ENCODE peak calls at places on chromosomes 16 and 17, in eight cellular contexts. One of them, this sample, is unnamed.

GRCh38 chr17:28395426-28395825 is 10.6 kb downstream of the SLC46A1 start:
- DNase-seq in AG09319: no peak
- DNase-seq in H1: no peak
- DNase-seq in cardiac muscle cell: no peak
- DNase-seq in GM12878: no peak
- DNase-seq in RWPE2: no peak
- DNase-seq in lower lobe of right lung: no peak
- DNase-seq in hepatocyte: no peak
- DNase-seq in this sample: no peak

GRCh38 chr17:43823350-43824084 is 9.4 kb downstream of the MPP3 start:
- DNase-seq in cardiac muscle cell: no peak
- DNase-seq in RWPE2: no peak
- DNase-seq in GM12878: no peak
- DNase-seq in AG09319: no peak
- DNase-seq in hepatocyte: no peak
- DNase-seq in H1: no peak
- DNase-seq in lower lobe of right lung: peak
- DNase-seq in this sample: no peak

GRCh38 chr17:45263477-45263860 is 1.6 kb upstream of the SPATA32 start:
- DNase-seq in AG09319: no peak
- DNase-seq in cardiac muscle cell: peak
- DNase-seq in GM12878: no peak
- DNase-seq in RWPE2: no peak
- DNase-seq in hepatocyte: no peak
- DNase-seq in lower lobe of right lung: no peak
- DNase-seq in H1: no peak
- DNase-seq in this sample: no peak

GRCh38 chr16:78005881-78006280 is 16.5 kb upstream of the CLEC3A start:
- DNase-seq in RWPE2: no peak
- DNase-seq in AG09319: no peak
- DNase-seq in cardiac muscle cell: peak
- DNase-seq in lower lobe of right lung: no peak
- DNase-seq in H1: peak
- DNase-seq in GM12878: no peak
- DNase-seq in hepatocyte: no peak
- DNase-seq in this sample: no peak

GRCh38 chr17:80637286-80637703 is 92.7 kb downstream of the RPTOR start:
- DNase-seq in H1: no peak
- DNase-seq in lower lobe of right lung: no peak
- DNase-seq in RWPE2: no peak
- DNase-seq in cardiac muscle cell: no peak
- DNase-seq in hepatocyte: peak
- DNase-seq in GM12878: no peak
- DNase-seq in AG09319: no peak
- DNase-seq in this sample: no peak

GRCh38 chr17:41625602-41626001 is 1.2 kb upstream of the KRT17 start:
- DNase-seq in AG09319: no peak
- DNase-seq in GM12878: no peak
- DNase-seq in RWPE2: peak
- DNase-seq in cardiac muscle cell: no peak
- DNase-seq in lower lobe of right lung: no peak
- DNase-seq in hepatocyte: no peak
- DNase-seq in H1: no peak
- DNase-seq in this sample: no peak

GRCh38 chr16:11621920-11622651 is 35.4 kb upstream of the LITAF start:
- DNase-seq in hepatocyte: no peak
- DNase-seq in H1: no peak
- DNase-seq in AG09319: no peak
- DNase-seq in cardiac muscle cell: no peak
- DNase-seq in GM12878: no peak
- DNase-seq in RWPE2: no peak
- DNase-seq in lower lobe of right lung: no peak
- DNase-seq in this sample: no peak

GRCh38 chr17:36880506-36880905 is 56.8 kb upstream of the LHX1 start:
- DNase-seq in lower lobe of right lung: no peak
- DNase-seq in H1: no peak
- DNase-seq in GM12878: no peak
- DNase-seq in AG09319: no peak
- DNase-seq in hepatocyte: no peak
- DNase-seq in cardiac muscle cell: no peak
- DNase-seq in RWPE2: no peak
- DNase-seq in this sample: no peak

GRCh38 chr17:33038740-33039139 is 47.1 kb downstream of the SPACA3 start:
- DNase-seq in RWPE2: no peak
- DNase-seq in GM12878: no peak
- DNase-seq in cardiac muscle cell: peak
- DNase-seq in AG09319: peak
- DNase-seq in lower lobe of right lung: no peak
- DNase-seq in hepatocyte: peak
- DNase-seq in H1: peak
- DNase-seq in this sample: no peak

GRCh38 chr16:23690771-23691482 is 12.2 kb downstream of the PLK1 start:
- DNase-seq in AG09319: no peak
- DNase-seq in RWPE2: no peak
- DNase-seq in lower lobe of right lung: no peak
- DNase-seq in H1: no peak
- DNase-seq in cardiac muscle cell: no peak
- DNase-seq in hepatocyte: no peak
- DNase-seq in GM12878: no peak
- DNase-seq in this sample: no peak

GRCh38 chr16:8087597-8088279 is 502.6 kb downstream of the TMEM114 start:
- DNase-seq in RWPE2: no peak
- DNase-seq in H1: no peak
- DNase-seq in GM12878: no peak
- DNase-seq in AG09319: no peak
- DNase-seq in lower lobe of right lung: no peak
- DNase-seq in cardiac muscle cell: no peak
- DNase-seq in hepatocyte: no peak
- DNase-seq in this sample: no peak

GRCh38 chr16:66750279-66751134 is 902 bp downstream of the DYNC1LI2 start:
- DNase-seq in lower lobe of right lung: no peak
- DNase-seq in H1: no peak
- DNase-seq in GM12878: no peak
- DNase-seq in cardiac muscle cell: no peak
- DNase-seq in hepatocyte: peak
- DNase-seq in RWPE2: no peak
- DNase-seq in AG09319: no peak
- DNase-seq in this sample: no peak

GRCh38 chr16:3982216-3982615 is 101.7 kb upstream of the CREBBP start:
- DNase-seq in GM12878: no peak
- DNase-seq in cardiac muscle cell: no peak
- DNase-seq in AG09319: no peak
- DNase-seq in hepatocyte: no peak
- DNase-seq in H1: no peak
- DNase-seq in RWPE2: no peak
- DNase-seq in lower lobe of right lung: no peak
- DNase-seq in this sample: no peak
- TF ChIP-seq CTCF in GM12878: no peak
- TF ChIP-seq CTCF in cardiac muscle cell: no peak
- TF ChIP-seq CTCF in AG09319: no peak
- TF ChIP-seq CTCF in hepatocyte: no peak
- TF ChIP-seq CTCF in H1: no peak
- TF ChIP-seq CTCF in RWPE2: no peak
- TF ChIP-seq CTCF in lower lobe of right lung: no peak
- TF ChIP-seq CTCF in this sample: no peak

GRCh38 chr17:13740692-13741091 is 139.0 kb upstream of the HS3ST3A1 start:
- DNase-seq in AG09319: no peak
- DNase-seq in RWPE2: no peak
- DNase-seq in H1: no peak
- DNase-seq in GM12878: no peak
- DNase-seq in lower lobe of right lung: no peak
- DNase-seq in cardiac muscle cell: no peak
- DNase-seq in hepatocyte: no peak
- DNase-seq in this sample: no peak

GRCh38 chr17:13734880-13735279 is 133.2 kb upstream of the HS3ST3A1 start:
- DNase-seq in AG09319: no peak
- DNase-seq in H1: no peak
- DNase-seq in hepatocyte: no peak
- DNase-seq in GM12878: no peak
- DNase-seq in RWPE2: no peak
- DNase-seq in cardiac muscle cell: no peak
- DNase-seq in lower lobe of right lung: no peak
- DNase-seq in this sample: no peak

GRCh38 chr17:13736915-13737314 is 135.2 kb upstream of the HS3ST3A1 start:
- DNase-seq in RWPE2: no peak
- DNase-seq in lower lobe of right lung: no peak
- DNase-seq in hepatocyte: no peak
- DNase-seq in H1: no peak
- DNase-seq in GM12878: no peak
- DNase-seq in cardiac muscle cell: no peak
- DNase-seq in AG09319: peak
- DNase-seq in this sample: no peak

GRCh38 chr17:13735861-13736260 is 134.1 kb upstream of the HS3ST3A1 start:
- DNase-seq in lower lobe of right lung: no peak
- DNase-seq in AG09319: peak
- DNase-seq in H1: no peak
- DNase-seq in cardiac muscle cell: no peak
- DNase-seq in RWPE2: no peak
- DNase-seq in hepatocyte: no peak
- DNase-seq in GM12878: no peak
- DNase-seq in this sample: no peak

GRCh38 chr17:13735444-13735843 is 133.7 kb upstream of the HS3ST3A1 start:
- DNase-seq in RWPE2: no peak
- DNase-seq in H1: no peak
- DNase-seq in lower lobe of right lung: no peak
- DNase-seq in hepatocyte: no peak
- DNase-seq in GM12878: no peak
- DNase-seq in AG09319: no peak
- DNase-seq in cardiac muscle cell: peak
- DNase-seq in this sample: no peak
- TF ChIP-seq CTCF in RWPE2: no peak
- TF ChIP-seq CTCF in H1: no peak
- TF ChIP-seq CTCF in lower lobe of right lung: no peak
- TF ChIP-seq CTCF in hepatocyte: peak
- TF ChIP-seq CTCF in GM12878: no peak
- TF ChIP-seq CTCF in AG09319: peak
- TF ChIP-seq CTCF in cardiac muscle cell: no peak
- TF ChIP-seq CTCF in this sample: peak

GRCh38 chr16:30585400-30586191 is at the start of gene ZNF785:
- DNase-seq in AG09319: peak
- DNase-seq in lower lobe of right lung: peak
- DNase-seq in RWPE2: peak
- DNase-seq in cardiac muscle cell: peak
- DNase-seq in H1: peak
- DNase-seq in hepatocyte: peak
- DNase-seq in GM12878: peak
- DNase-seq in this sample: no peak
- TF ChIP-seq CTCF in AG09319: peak
- TF ChIP-seq CTCF in lower lobe of right lung: peak
- TF ChIP-seq CTCF in RWPE2: peak
- TF ChIP-seq CTCF in cardiac muscle cell: peak
- TF ChIP-seq CTCF in H1: peak
- TF ChIP-seq CTCF in hepatocyte: no peak
- TF ChIP-seq CTCF in GM12878: no peak
- TF ChIP-seq CTCF in this sample: peak

GRCh38 chr17:68594552-68594951 is 6.6 kb downstream of the FAM20A start:
- DNase-seq in hepatocyte: no peak
- DNase-seq in H1: no peak
- DNase-seq in GM12878: no peak
- DNase-seq in lower lobe of right lung: no peak
- DNase-seq in RWPE2: no peak
- DNase-seq in cardiac muscle cell: no peak
- DNase-seq in AG09319: no peak
- DNase-seq in this sample: no peak

GRCh38 chr17:68591583-68591982 is 9.6 kb downstream of the FAM20A start:
- DNase-seq in AG09319: no peak
- DNase-seq in hepatocyte: no peak
- DNase-seq in lower lobe of right lung: no peak
- DNase-seq in cardiac muscle cell: no peak
- DNase-seq in H1: peak
- DNase-seq in RWPE2: no peak
- DNase-seq in GM12878: no peak
- DNase-seq in this sample: no peak

GRCh38 chr17:68592667-68593330 is 8.4 kb downstream of the FAM20A start:
- DNase-seq in GM12878: no peak
- DNase-seq in H1: no peak
- DNase-seq in lower lobe of right lung: no peak
- DNase-seq in cardiac muscle cell: no peak
- DNase-seq in AG09319: no peak
- DNase-seq in hepatocyte: no peak
- DNase-seq in RWPE2: no peak
- DNase-seq in this sample: no peak

GRCh38 chr17:68593331-68593710 is 7.8 kb downstream of the FAM20A start:
- DNase-seq in lower lobe of right lung: no peak
- DNase-seq in RWPE2: no peak
- DNase-seq in cardiac muscle cell: no peak
- DNase-seq in GM12878: no peak
- DNase-seq in AG09319: peak
- DNase-seq in hepatocyte: no peak
- DNase-seq in H1: no peak
- DNase-seq in this sample: no peak

GRCh38 chr17:68592004-68592403 is 9.2 kb downstream of the FAM20A start:
- DNase-seq in GM12878: no peak
- DNase-seq in AG09319: no peak
- DNase-seq in H1: no peak
- DNase-seq in cardiac muscle cell: no peak
- DNase-seq in hepatocyte: no peak
- DNase-seq in lower lobe of right lung: no peak
- DNase-seq in RWPE2: no peak
- DNase-seq in this sample: no peak
- TF ChIP-seq CTCF in GM12878: no peak
- TF ChIP-seq CTCF in AG09319: no peak
- TF ChIP-seq CTCF in H1: no peak
- TF ChIP-seq CTCF in cardiac muscle cell: no peak
- TF ChIP-seq CTCF in hepatocyte: no peak
- TF ChIP-seq CTCF in lower lobe of right lung: no peak
- TF ChIP-seq CTCF in RWPE2: no peak
- TF ChIP-seq CTCF in this sample: no peak

GRCh38 chr16:71423865-71424264 is 18.0 kb downstream of the TLE7 start:
- DNase-seq in AG09319: no peak
- DNase-seq in GM12878: no peak
- DNase-seq in H1: no peak
- DNase-seq in hepatocyte: no peak
- DNase-seq in cardiac muscle cell: no peak
- DNase-seq in RWPE2: no peak
- DNase-seq in lower lobe of right lung: no peak
- DNase-seq in this sample: no peak

GRCh38 chr16:71425746-71426068 is 16.1 kb downstream of the TLE7 start:
- DNase-seq in lower lobe of right lung: no peak
- DNase-seq in cardiac muscle cell: no peak
- DNase-seq in hepatocyte: no peak
- DNase-seq in GM12878: no peak
- DNase-seq in AG09319: no peak
- DNase-seq in H1: no peak
- DNase-seq in RWPE2: no peak
- DNase-seq in this sample: no peak

GRCh38 chr16:71424626-71425025 is 17.2 kb downstream of the TLE7 start:
- DNase-seq in AG09319: no peak
- DNase-seq in RWPE2: no peak
- DNase-seq in hepatocyte: no peak
- DNase-seq in GM12878: no peak
- DNase-seq in H1: no peak
- DNase-seq in cardiac muscle cell: no peak
- DNase-seq in lower lobe of right lung: no peak
- DNase-seq in this sample: no peak

GRCh38 chr16:71423016-71423415 is 18.8 kb downstream of the TLE7 start:
- DNase-seq in lower lobe of right lung: no peak
- DNase-seq in H1: no peak
- DNase-seq in AG09319: no peak
- DNase-seq in GM12878: no peak
- DNase-seq in cardiac muscle cell: no peak
- DNase-seq in RWPE2: no peak
- DNase-seq in hepatocyte: no peak
- DNase-seq in this sample: no peak

GRCh38 chr16:71421911-71422310 is 19.9 kb downstream of the TLE7 start:
- DNase-seq in GM12878: no peak
- DNase-seq in AG09319: no peak
- DNase-seq in hepatocyte: no peak
- DNase-seq in H1: peak
- DNase-seq in RWPE2: no peak
- DNase-seq in lower lobe of right lung: no peak
- DNase-seq in cardiac muscle cell: peak
- DNase-seq in this sample: peak
- TF ChIP-seq CTCF in GM12878: peak
- TF ChIP-seq CTCF in AG09319: peak
- TF ChIP-seq CTCF in hepatocyte: peak
- TF ChIP-seq CTCF in H1: peak
- TF ChIP-seq CTCF in RWPE2: peak
- TF ChIP-seq CTCF in lower lobe of right lung: peak
- TF ChIP-seq CTCF in cardiac muscle cell: peak
- TF ChIP-seq CTCF in this sample: peak